ENCODE peak calls at places on chromosomes 7 and 10, in six cellular contexts. One of them, this sample, is unnamed.
A peak's percentile ranks its signal among the peaks of the same experiment; 100 is the strongest.

GRCh38 chr7:77538186-77538907 is 1.3 kb downstream of the PTPN12 start:
- DNase-seq in naive thymus-derived CD8-positive, alpha-beta T cell: no peak
- DNase-seq in GM12891: no peak
- DNase-seq in body of pancreas: peak; percentile 84
- DNase-seq in GM19239: no peak
- DNase-seq in A549: peak; percentile 92
- DNase-seq in this sample: peak; percentile 73

GRCh38 chr7:99623091-99623693 is 6.4 kb downstream of the ZSCAN25 start:
- DNase-seq in naive thymus-derived CD8-positive, alpha-beta T cell: no peak
- DNase-seq in GM12891: no peak
- DNase-seq in body of pancreas: no peak
- DNase-seq in GM19239: no peak
- DNase-seq in A549: no peak
- DNase-seq in this sample: no peak

GRCh38 chr10:125137601-125138438 is 22.5 kb downstream of the CTBP2 start:
- DNase-seq in naive thymus-derived CD8-positive, alpha-beta T cell: no peak
- DNase-seq in GM12891: no peak
- DNase-seq in body of pancreas: peak; percentile 88
- DNase-seq in GM19239: no peak
- DNase-seq in A549: no peak
- DNase-seq in this sample: no peak

GRCh38 chr7:26705567-26705966 is 158.8 kb downstream of the SKAP2 start:
- DNase-seq in naive thymus-derived CD8-positive, alpha-beta T cell: no peak
- DNase-seq in GM12891: no peak
- DNase-seq in body of pancreas: no peak
- DNase-seq in GM19239: no peak
- DNase-seq in A549: peak; percentile 54
- DNase-seq in this sample: peak; percentile 64

GRCh38 chr7:93601363-93601762 is 26.8 kb upstream of the CALCR start:
- DNase-seq in naive thymus-derived CD8-positive, alpha-beta T cell: no peak
- DNase-seq in GM12891: no peak
- DNase-seq in body of pancreas: no peak
- DNase-seq in GM19239: no peak
- DNase-seq in A549: no peak
- DNase-seq in this sample: no peak

GRCh38 chr10:73950569-73950968 is 39.6 kb downstream of the PLAU start:
- DNase-seq in naive thymus-derived CD8-positive, alpha-beta T cell: no peak
- DNase-seq in GM12891: no peak
- DNase-seq in body of pancreas: no peak
- DNase-seq in GM19239: no peak
- DNase-seq in A549: no peak
- DNase-seq in this sample: peak; percentile 44

GRCh38 chr7:141698247-141699015 is 3.5 kb downstream of the DENND11 start:
- DNase-seq in naive thymus-derived CD8-positive, alpha-beta T cell: no peak
- DNase-seq in GM12891: no peak
- DNase-seq in body of pancreas: no peak
- DNase-seq in GM19239: no peak
- DNase-seq in A549: no peak
- DNase-seq in this sample: no peak

GRCh38 chr7:94057955-94058354 is 53.8 kb upstream of the BET1 start:
- DNase-seq in naive thymus-derived CD8-positive, alpha-beta T cell: no peak
- DNase-seq in GM12891: no peak
- DNase-seq in body of pancreas: no peak
- DNase-seq in GM19239: no peak
- DNase-seq in A549: no peak
- DNase-seq in this sample: no peak

GRCh38 chr10:128985036-128985435 is 482.0 kb upstream of the MGMT start:
- DNase-seq in naive thymus-derived CD8-positive, alpha-beta T cell: no peak
- DNase-seq in GM12891: no peak
- DNase-seq in body of pancreas: no peak
- DNase-seq in GM19239: no peak
- DNase-seq in A549: no peak
- DNase-seq in this sample: no peak

GRCh38 chr10:43076311-43076875 is 476 bp upstream of the RET start:
- DNase-seq in naive thymus-derived CD8-positive, alpha-beta T cell: no peak
- DNase-seq in GM12891: no peak
- DNase-seq in body of pancreas: no peak
- DNase-seq in GM19239: no peak
- DNase-seq in A549: no peak
- DNase-seq in this sample: peak; percentile 79

GRCh38 chr10:44043646-44044368 is 341.1 kb downstream of the CXCL12 start:
- DNase-seq in naive thymus-derived CD8-positive, alpha-beta T cell: no peak
- DNase-seq in GM12891: no peak
- DNase-seq in body of pancreas: no peak
- DNase-seq in GM19239: no peak
- DNase-seq in A549: no peak
- DNase-seq in this sample: no peak

GRCh38 chr7:132103718-132104117 is 472.6 kb downstream of the PLXNA4 start:
- DNase-seq in naive thymus-derived CD8-positive, alpha-beta T cell: no peak
- DNase-seq in GM12891: no peak
- DNase-seq in body of pancreas: no peak
- DNase-seq in GM19239: no peak
- DNase-seq in A549: no peak
- DNase-seq in this sample: no peak

GRCh38 chr10:78457804-78458483 is 424.3 kb downstream of the RPS24 start:
- DNase-seq in naive thymus-derived CD8-positive, alpha-beta T cell: no peak
- DNase-seq in GM12891: no peak
- DNase-seq in body of pancreas: no peak
- DNase-seq in GM19239: no peak
- DNase-seq in A549: peak; percentile 57
- DNase-seq in this sample: no peak

GRCh38 chr7:150340024-150340749 is 1.2 kb downstream of the RARRES2 start:
- DNase-seq in naive thymus-derived CD8-positive, alpha-beta T cell: no peak
- DNase-seq in GM12891: no peak
- DNase-seq in body of pancreas: peak; percentile 80
- DNase-seq in GM19239: no peak
- DNase-seq in A549: no peak
- DNase-seq in this sample: no peak

GRCh38 chr7:103689262-103689661 is 243.3 kb upstream of the SLC26A5 start:
- DNase-seq in naive thymus-derived CD8-positive, alpha-beta T cell: no peak
- DNase-seq in GM12891: no peak
- DNase-seq in body of pancreas: no peak
- DNase-seq in GM19239: no peak
- DNase-seq in A549: no peak
- DNase-seq in this sample: no peak

GRCh38 chr7:87570178-87570577 is 30.5 kb downstream of the ABCB1 start:
- DNase-seq in naive thymus-derived CD8-positive, alpha-beta T cell: no peak
- DNase-seq in GM12891: no peak
- DNase-seq in body of pancreas: no peak
- DNase-seq in GM19239: no peak
- DNase-seq in A549: no peak
- DNase-seq in this sample: no peak

GRCh38 chr7:133513608-133514007 is 260.7 kb downstream of the EXOC4 start:
- DNase-seq in naive thymus-derived CD8-positive, alpha-beta T cell: no peak
- DNase-seq in GM12891: no peak
- DNase-seq in body of pancreas: no peak
- DNase-seq in GM19239: no peak
- DNase-seq in A549: no peak
- DNase-seq in this sample: no peak

GRCh38 chr10:59240581-59241183 is 64.2 kb downstream of the PHYHIPL start:
- DNase-seq in naive thymus-derived CD8-positive, alpha-beta T cell: no peak
- DNase-seq in GM12891: no peak
- DNase-seq in body of pancreas: no peak
- DNase-seq in GM19239: no peak
- DNase-seq in A549: no peak
- DNase-seq in this sample: peak; percentile 23

GRCh38 chr10:1560535-1561192 is 176.7 kb downstream of the ADARB2 start:
- DNase-seq in naive thymus-derived CD8-positive, alpha-beta T cell: no peak
- DNase-seq in GM12891: no peak
- DNase-seq in body of pancreas: no peak
- DNase-seq in GM19239: no peak
- DNase-seq in A549: no peak
- DNase-seq in this sample: no peak

GRCh38 chr10:112767156-112767555 is 182.9 kb upstream of the TCF7L2 start:
- DNase-seq in naive thymus-derived CD8-positive, alpha-beta T cell: no peak
- DNase-seq in GM12891: no peak
- DNase-seq in body of pancreas: no peak
- DNase-seq in GM19239: no peak
- DNase-seq in A549: no peak
- DNase-seq in this sample: no peak

GRCh38 chr7:16933296-16934248 is 51.8 kb upstream of the AGR3 start:
- DNase-seq in naive thymus-derived CD8-positive, alpha-beta T cell: no peak
- DNase-seq in GM12891: no peak
- DNase-seq in body of pancreas: no peak
- DNase-seq in GM19239: no peak
- DNase-seq in A549: no peak
- DNase-seq in this sample: no peak

GRCh38 chr10:13528875-13529713 is at the start of gene BEND7:
- DNase-seq in naive thymus-derived CD8-positive, alpha-beta T cell: no peak
- DNase-seq in GM12891: peak; percentile 58
- DNase-seq in body of pancreas: peak; percentile 48
- DNase-seq in GM19239: peak; percentile 42
- DNase-seq in A549: peak; percentile 65
- DNase-seq in this sample: peak; percentile 95

GRCh38 chr10:6014241-6014761 is 37.0 kb upstream of the IL15RA start:
- DNase-seq in naive thymus-derived CD8-positive, alpha-beta T cell: peak; percentile 71
- DNase-seq in GM12891: peak; percentile 44
- DNase-seq in body of pancreas: peak; percentile 61
- DNase-seq in GM19239: peak; percentile 55
- DNase-seq in A549: peak; percentile 55
- DNase-seq in this sample: peak; percentile 52

GRCh38 chr7:70620333-70621055 is 511.4 kb upstream of the GALNT17 start:
- DNase-seq in naive thymus-derived CD8-positive, alpha-beta T cell: no peak
- DNase-seq in GM12891: no peak
- DNase-seq in body of pancreas: no peak
- DNase-seq in GM19239: no peak
- DNase-seq in A549: no peak
- DNase-seq in this sample: no peak

GRCh38 chr7:29988391-29989256 is 977 bp downstream of the SCRN1 start:
- DNase-seq in naive thymus-derived CD8-positive, alpha-beta T cell: peak; percentile 21
- DNase-seq in GM12891: peak; percentile 38
- DNase-seq in body of pancreas: peak; percentile 48
- DNase-seq in GM19239: peak; percentile 49
- DNase-seq in A549: peak; percentile 60
- DNase-seq in this sample: peak; percentile 83

GRCh38 chr10:60230892-60231291 is 158.8 kb downstream of the ANK3 start:
- DNase-seq in naive thymus-derived CD8-positive, alpha-beta T cell: no peak
- DNase-seq in GM12891: no peak
- DNase-seq in body of pancreas: no peak
- DNase-seq in GM19239: no peak
- DNase-seq in A549: no peak
- DNase-seq in this sample: no peak

GRCh38 chr7:94394058-94394398 is 667 bp upstream of the COL1A2 start:
- DNase-seq in naive thymus-derived CD8-positive, alpha-beta T cell: no peak
- DNase-seq in GM12891: no peak
- DNase-seq in body of pancreas: no peak
- DNase-seq in GM19239: no peak
- DNase-seq in A549: no peak
- DNase-seq in this sample: peak; percentile 29

GRCh38 chr7:107982918-107983389 is 20.0 kb downstream of the LAMB1 start:
- DNase-seq in naive thymus-derived CD8-positive, alpha-beta T cell: no peak
- DNase-seq in GM12891: no peak
- DNase-seq in body of pancreas: no peak
- DNase-seq in GM19239: no peak
- DNase-seq in A549: peak; percentile 25
- DNase-seq in this sample: no peak

GRCh38 chr7:142301923-142302550 is 44.2 kb upstream of the PRSS58 start:
- DNase-seq in naive thymus-derived CD8-positive, alpha-beta T cell: no peak
- DNase-seq in GM12891: peak; percentile 17
- DNase-seq in body of pancreas: no peak
- DNase-seq in GM19239: peak; percentile 21
- DNase-seq in A549: no peak
- DNase-seq in this sample: peak; percentile 22

GRCh38 chr10:110357252-110357780 is 52.6 kb upstream of the SMNDC1 start:
- DNase-seq in naive thymus-derived CD8-positive, alpha-beta T cell: no peak
- DNase-seq in GM12891: no peak
- DNase-seq in body of pancreas: no peak
- DNase-seq in GM19239: no peak
- DNase-seq in A549: no peak
- DNase-seq in this sample: no peak

GRCh38 chr7:101875215-101875846 is 57.9 kb downstream of the CUX1 start:
- DNase-seq in naive thymus-derived CD8-positive, alpha-beta T cell: no peak
- DNase-seq in GM12891: no peak
- DNase-seq in body of pancreas: no peak
- DNase-seq in GM19239: no peak
- DNase-seq in A549: no peak
- DNase-seq in this sample: no peak

GRCh38 chr10:73182568-73182967 is 14.6 kb downstream of the FAM149B1 start:
- DNase-seq in naive thymus-derived CD8-positive, alpha-beta T cell: no peak
- DNase-seq in GM12891: no peak
- DNase-seq in body of pancreas: no peak
- DNase-seq in GM19239: no peak
- DNase-seq in A549: no peak
- DNase-seq in this sample: no peak

GRCh38 chr7:12303507-12303906 is 92.4 kb downstream of the TMEM106B start:
- DNase-seq in naive thymus-derived CD8-positive, alpha-beta T cell: no peak
- DNase-seq in GM12891: no peak
- DNase-seq in body of pancreas: no peak
- DNase-seq in GM19239: no peak
- DNase-seq in A549: no peak
- DNase-seq in this sample: peak; percentile 17

GRCh38 chr7:139424004-139424403 is 59.5 kb downstream of the KLRG2 start:
- DNase-seq in naive thymus-derived CD8-positive, alpha-beta T cell: no peak
- DNase-seq in GM12891: no peak
- DNase-seq in body of pancreas: no peak
- DNase-seq in GM19239: no peak
- DNase-seq in A549: no peak
- DNase-seq in this sample: no peak

GRCh38 chr7:115019882-115020605 is 98.2 kb downstream of the MDFIC start:
- DNase-seq in naive thymus-derived CD8-positive, alpha-beta T cell: no peak
- DNase-seq in GM12891: no peak
- DNase-seq in body of pancreas: no peak
- DNase-seq in GM19239: no peak
- DNase-seq in A549: no peak
- DNase-seq in this sample: no peak

GRCh38 chr7:27104244-27105149 is 2.0 kb upstream of the HOXA2 start:
- DNase-seq in naive thymus-derived CD8-positive, alpha-beta T cell: no peak
- DNase-seq in GM12891: no peak
- DNase-seq in body of pancreas: no peak
- DNase-seq in GM19239: no peak
- DNase-seq in A549: no peak
- DNase-seq in this sample: no peak

GRCh38 chr7:3028071-3028766 is 15.4 kb downstream of the CARD11 start:
- DNase-seq in naive thymus-derived CD8-positive, alpha-beta T cell: no peak
- DNase-seq in GM12891: no peak
- DNase-seq in body of pancreas: peak; percentile 56
- DNase-seq in GM19239: no peak
- DNase-seq in A549: peak; percentile 64
- DNase-seq in this sample: peak; percentile 58

GRCh38 chr7:121126801-121127534 is 138.5 kb downstream of the CPED1 start:
- DNase-seq in naive thymus-derived CD8-positive, alpha-beta T cell: no peak
- DNase-seq in GM12891: no peak
- DNase-seq in body of pancreas: no peak
- DNase-seq in GM19239: no peak
- DNase-seq in A549: no peak
- DNase-seq in this sample: peak; percentile 4

GRCh38 chr10:4316166-4316810 is 509.7 kb upstream of the AKR1E2 start:
- DNase-seq in naive thymus-derived CD8-positive, alpha-beta T cell: no peak
- DNase-seq in GM12891: no peak
- DNase-seq in body of pancreas: no peak
- DNase-seq in GM19239: no peak
- DNase-seq in A549: no peak
- DNase-seq in this sample: no peak